ENCODE peak calls at places on chromosomes 7 and 10, in ten cellular contexts. S, U, L, N, Y, A, Z, F, D and I are unnamed samples.
A peak's percentile ranks its signal among the peaks of the same experiment; 100 is the strongest.

GRCh38 chr7:84999450-84999849 is 187.4 kb downstream of the SEMA3D start:
- DNase-seq in A (no peak), L (no peak), Y (no peak), N (no peak), D (no peak), F (no peak), S (no peak), Z (no peak), U (no peak), I (no peak)

GRCh38 chr10:66869635-66870034 is 56.2 kb upstream of the LRRTM3 start:
- DNase-seq in Z (no peak), Y (no peak), S (no peak), D (no peak), U (no peak), A (no peak), L (no peak), F (peak; percentile 6), N (no peak), I (no peak)

GRCh38 chr7:150856303-150857275 is 4.3 kb downstream of the AOC1 start:
- DNase-seq in F (no peak), D (no peak), S (no peak), U (no peak), Y (no peak), A (no peak), Z (no peak), N (no peak), L (no peak), I (no peak)

GRCh38 chr10:20396168-20396567 is 500.9 kb downstream of the NEBL start:
- DNase-seq in U (no peak), L (no peak), Z (no peak), Y (no peak), N (no peak), F (no peak), A (no peak), S (no peak), D (no peak), I (no peak)

GRCh38 chr10:45000764-45001381 is at the start of gene ZNF22:
- DNase-seq in F (peak; percentile 71), A (peak; percentile 72), Y (peak; percentile 32), D (peak; percentile 59), S (peak; percentile 56), L (peak; percentile 80), N (peak; percentile 16), Z (peak; percentile 84), U (peak; percentile 77), I (peak; percentile 85)

GRCh38 chr10:92747600-92747999 is 57.8 kb downstream of the HHEX start:
- DNase-seq in F (no peak), Z (no peak), L (no peak), S (no peak), U (no peak), A (peak; percentile 35), D (no peak), N (no peak), Y (no peak), I (peak; percentile 68)

GRCh38 chr10:59753267-59753666 is at the start of gene MRLN:
- DNase-seq in S (no peak), D (no peak), F (no peak), Z (no peak), L (no peak), Y (no peak), A (no peak), N (no peak), U (no peak), I (no peak)

GRCh38 chr10:5502903-5503835 is 3.8 kb upstream of the CALML5 start:
- DNase-seq in Y (no peak), L (no peak), Z (peak; percentile 32), D (peak; percentile 83), N (no peak), S (no peak), A (peak; percentile 85), F (no peak), U (no peak), I (peak; percentile 60)

GRCh38 chr10:13700461-13701144 is 113.8 kb downstream of the PRPF18 start:
- DNase-seq in L (no peak), S (no peak), D (no peak), U (no peak), A (no peak), Y (no peak), F (no peak), N (no peak), Z (no peak), I (no peak)

GRCh38 chr10:13703997-13704536 is 117.3 kb downstream of the PRPF18 start:
- DNase-seq in D (no peak), U (no peak), S (no peak), Z (no peak), N (no peak), Y (no peak), A (no peak), L (no peak), F (no peak), I (no peak)

GRCh38 chr10:13703101-13703818 is 116.5 kb downstream of the PRPF18 start:
- DNase-seq in N (no peak), U (no peak), F (peak; percentile 25), S (no peak), Z (no peak), D (no peak), A (no peak), L (no peak), Y (no peak), I (no peak)

GRCh38 chr10:13699216-13699615 is 112.5 kb downstream of the PRPF18 start:
- DNase-seq in U (no peak), Z (no peak), L (no peak), F (no peak), A (no peak), S (no peak), Y (no peak), N (no peak), D (no peak), I (no peak)

DNA sequence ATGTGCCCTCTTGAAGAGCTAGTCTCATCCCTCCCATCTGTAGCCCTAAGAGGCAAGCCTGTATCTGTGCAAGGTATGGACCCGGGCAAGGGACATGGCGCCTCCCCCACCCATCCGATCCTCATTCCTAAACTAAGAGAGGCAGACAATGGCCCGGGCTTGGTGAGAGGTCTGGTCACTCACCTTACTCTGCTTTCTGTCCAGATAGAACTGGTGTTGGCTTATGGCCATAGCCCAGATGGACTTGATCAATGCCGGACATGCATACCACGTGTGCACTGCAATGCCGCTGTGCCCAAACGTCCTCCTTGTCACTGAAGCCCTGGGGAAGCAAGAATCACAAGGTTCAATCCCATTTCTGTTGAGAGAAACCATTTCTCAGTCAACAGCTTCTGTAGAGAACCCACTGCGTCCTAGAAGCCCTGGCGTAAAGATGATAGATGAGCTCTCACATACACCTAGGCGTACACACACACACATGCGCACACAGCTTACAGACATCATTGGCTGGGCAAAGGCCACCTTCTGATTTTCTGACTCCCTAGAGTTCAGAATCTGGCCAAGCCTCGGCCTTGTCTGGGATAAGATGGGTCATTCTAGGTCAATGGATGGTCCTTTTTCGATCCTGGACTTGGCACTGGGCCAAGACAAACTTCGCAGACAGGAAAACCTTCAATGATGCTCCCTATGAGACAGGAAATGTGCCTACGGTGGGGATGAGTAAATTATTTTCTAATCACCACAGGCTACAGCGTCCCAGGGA is 114.6 kb downstream of the PRPF18 start:
- DNase-seq in S (no peak), U (no peak), Y (no peak), N (no peak), Z (no peak), L (no peak), F (no peak), A (no peak), D (no peak), I (no peak)
- H3K4me1 ChIP-seq in S (peaks cover 18% of the 10 kb centered on the region), U (peaks cover 16% of the 10 kb centered on the region), Y (no peaks in the 10 kb centered on the region), N (peaks cover 13% of the 10 kb centered on the region), Z (peaks cover 4% of the 10 kb centered on the region), L (peaks cover 9% of the 10 kb centered on the region), F (peaks cover 10% of the 10 kb centered on the region), A (peaks cover 18% of the 10 kb centered on the region), D (peaks cover 15% of the 10 kb centered on the region), I (no peaks in the 10 kb centered on the region)

DNA sequence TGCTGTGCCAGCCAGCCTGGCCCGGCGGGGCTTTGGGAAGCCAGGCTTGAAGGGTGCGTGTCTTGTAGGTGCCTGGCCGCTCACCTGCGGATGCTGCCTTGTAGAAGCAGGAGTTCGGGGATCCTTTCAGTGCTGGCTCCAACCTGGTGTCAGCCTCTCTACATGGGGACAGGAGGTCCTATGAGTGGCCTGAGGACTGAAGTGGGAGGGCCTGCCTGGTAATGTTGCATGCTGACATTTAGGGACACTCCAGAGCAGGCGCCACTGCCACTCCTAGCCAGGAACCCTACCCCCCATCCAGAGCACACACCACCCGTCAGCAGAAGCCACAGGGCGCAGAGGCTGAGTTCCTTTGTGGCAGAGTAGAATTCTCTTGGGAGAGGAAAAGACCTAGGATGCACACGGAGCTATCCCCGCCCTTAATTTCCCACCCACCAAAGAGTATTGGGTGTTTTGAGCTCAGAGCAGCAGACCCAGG is 603 bp upstream of the INSYN2A start:
- DNase-seq in S (no peak), A (no peak), L (no peak), D (no peak), N (no peak), Z (no peak), F (no peak), U (no peak), Y (no peak), I (no peak)
- H3K4me3 ChIP-seq in S (peak overlapping the region; percentile 30), A (peak overlapping the region; percentile 50), L (peak overlapping the region; percentile 38), D (no peak overlapping the region), N (peak overlapping the region; percentile 62), Z (peak overlapping the region; percentile 22), F (peak overlapping the region; percentile 67), U (peak overlapping the region; percentile 67), Y (no peak overlapping the region), I (peak overlapping the region; percentile 43)

GRCh38 chr10:124090630-124091209 is 2.7 kb downstream of the CHST15 start:
- DNase-seq in U (no peak), Y (no peak), L (no peak), A (peak; percentile 80), N (no peak), D (peak; percentile 56), Z (no peak), S (no peak), F (no peak), I (no peak)

GRCh38 chr10:124087672-124088634 is 5.4 kb downstream of the CHST15 start:
- DNase-seq in A (peak; percentile 86), Y (no peak), L (no peak), D (peak; percentile 47), Z (no peak), N (no peak), S (no peak), U (no peak), F (peak; percentile 76), I (peak; percentile 77)

GRCh38 chr10:124086787-124087671 is 6.4 kb downstream of the CHST15 start:
- DNase-seq in A (no peak), U (no peak), N (no peak), D (no peak), S (no peak), F (no peak), L (no peak), Y (no peak), Z (no peak), I (no peak)

GRCh38 chr10:124089859-124090258 is 3.5 kb downstream of the CHST15 start:
- DNase-seq in F (no peak), Y (no peak), S (no peak), A (no peak), D (no peak), N (no peak), Z (no peak), L (no peak), U (no peak), I (no peak)

GRCh38 chr10:124088944-124089343 is 4.5 kb downstream of the CHST15 start:
- DNase-seq in F (no peak), Y (no peak), A (no peak), S (no peak), D (no peak), Z (no peak), N (no peak), U (no peak), L (no peak), I (no peak)
- H3K27ac ChIP-seq in F (no peak overlapping the region), Y (no peak overlapping the region), A (peak overlapping the region; percentile 49), S (no peak overlapping the region), D (no peak overlapping the region), Z (peak overlapping the region; percentile 55), N (no peak overlapping the region), U (no peak overlapping the region), L (no peak overlapping the region), I (no peak overlapping the region)

GRCh38 chr10:119663866-119664698 is 12.9 kb downstream of the BAG3 start:
- DNase-seq in A (peak; percentile 57), Y (peak; percentile 24), L (no peak), F (no peak), N (no peak), D (no peak), U (no peak), Z (no peak), S (no peak), I (peak; percentile 47)
- H3K4me1 ChIP-seq in A (peaks cover 60% of the 10 kb centered on the region), Y (peaks cover 23% of the 10 kb centered on the region), L (peaks cover 44% of the 10 kb centered on the region), F (peaks cover 57% of the 10 kb centered on the region), N (peaks cover 77% of the 10 kb centered on the region), D (peaks cover 17% of the 10 kb centered on the region), U (peaks cover 5% of the 10 kb centered on the region), Z (peaks cover 93% of the 10 kb centered on the region), S (peaks cover 43% of the 10 kb centered on the region), I (no peaks in the 10 kb centered on the region)